ENCODE peak calls at places on chromosomes 16 and 17, in seven cellular contexts. L is stimulated activated CD4-positive, alpha-beta T cell treated with anti-CD3 and anti-CD28 coated beads, Interleukin-4, amount 100 ng/mL, for 48 hours; W is T-helper 2 cell; G is BJ; V is GM23248; I is nephron progenitor cell; C is natural killer cell. J is an unnamed sample.

GRCh38 chr17:17408236-17408794 is 68.5 kb upstream of the MED9 start:
- DNase-seq in G (no peak), V (peak), L (no peak), W (no peak), C (no peak), I (no peak), J (no peak)

GRCh38 chr17:40329981-40330794 is 21.2 kb downstream of the RARA start:
- DNase-seq in I (no peak), L (no peak), G (no peak), C (peak), W (no peak), V (peak), J (no peak)

GRCh38 chr16:22400899-22401298 is 26.5 kb upstream of the CDR2 start:
- DNase-seq in L (no peak), V (no peak), G (no peak), I (no peak), C (no peak), W (no peak), J (no peak)

GRCh38 chr16:57166951-57167350 is 18.9 kb downstream of the PSME3IP1 start:
- DNase-seq in C (no peak), V (peak), L (no peak), I (no peak), G (no peak), W (no peak), J (no peak)

GRCh38 chr17:80101946-80102706 is 745 bp downstream of the GAA start:
- DNase-seq in V (peak), W (no peak), I (peak), L (no peak), G (no peak), C (no peak), J (peak)

GRCh38 chr17:36183001-36183810 is 6.8 kb upstream of the TBC1D3B start:
- DNase-seq in G (no peak), V (peak), W (no peak), L (no peak), C (peak), I (peak), J (peak)

GRCh38 chr16:72815348-72816318 is 232.3 kb downstream of the ZFHX3 start:
- DNase-seq in C (no peak), I (no peak), L (no peak), W (no peak), G (no peak), V (no peak), J (no peak)

GRCh38 chr17:67016039-67016762 is 28.2 kb upstream of the CACNG1 start:
- DNase-seq in L (no peak), W (no peak), C (no peak), G (no peak), V (no peak), I (no peak), J (no peak)

GRCh38 chr17:31541559-31541958 is 150.1 kb downstream of the RAB11FIP4 start:
- DNase-seq in G (no peak), W (no peak), V (peak), C (no peak), I (no peak), L (no peak), J (no peak)

GRCh38 chr16:14335297-14335696 is 264.2 kb downstream of the MRTFB start:
- DNase-seq in I (no peak), C (no peak), G (no peak), L (no peak), V (peak), W (no peak), J (no peak)

GRCh38 chr16:58661199-58661830 is 23.3 kb downstream of the SLC38A7 start:
- DNase-seq in L (no peak), W (no peak), G (peak), C (no peak), I (peak), V (peak), J (peak)

GRCh38 chr16:85554114-85554790 is 58.9 kb upstream of the GSE1 start:
- DNase-seq in C (peak), W (peak), V (peak), L (peak), G (peak), I (no peak), J (peak)

GRCh38 chr17:76131692-76132573 is 9.1 kb downstream of the FOXJ1 start:
- DNase-seq in G (no peak), L (no peak), W (no peak), C (no peak), V (no peak), I (no peak), J (no peak)

GRCh38 chr16:10827691-10828341 is 9.2 kb upstream of the TVP23A start:
- DNase-seq in G (peak), V (peak), C (no peak), I (no peak), W (no peak), L (no peak), J (peak)

GRCh38 chr17:57534863-57535651 is 210.0 kb downstream of the CCDC182 start:
- DNase-seq in C (no peak), G (no peak), V (no peak), L (no peak), W (no peak), I (no peak), J (no peak)

GRCh38 chr17:73203135-73203787 is 10.4 kb downstream of the COG1 start:
- DNase-seq in W (no peak), G (no peak), I (no peak), V (no peak), L (no peak), C (no peak), J (no peak)

GRCh38 chr16:57133911-57134310 is 41.5 kb downstream of the CPNE2 start:
- DNase-seq in L (no peak), W (no peak), V (no peak), I (no peak), C (no peak), G (no peak), J (no peak)

GRCh38 chr16:49601541-49601940 is 227.9 kb downstream of the C16orf78 start:
- DNase-seq in W (no peak), I (no peak), G (no peak), V (no peak), L (no peak), C (no peak), J (no peak)

GRCh38 chr17:4881761-4882555 is 17.4 kb upstream of the C17orf107 start:
- DNase-seq in W (peak), I (peak), L (peak), G (no peak), C (peak), V (peak), J (peak)

GRCh38 chr16:7391694-7392093 is 59.0 kb downstream of the RBFOX1 start:
- DNase-seq in L (no peak), G (no peak), I (no peak), W (no peak), C (no peak), V (no peak), J (no peak)

GRCh38 chr16:66539628-66540469 is 10.1 kb downstream of the TK2 start:
- DNase-seq in L (no peak), W (no peak), C (no peak), G (no peak), I (no peak), V (no peak), J (no peak)

GRCh38 chr16:51426276-51426675 is 275.2 kb upstream of the SALL1 start:
- DNase-seq in W (no peak), V (no peak), G (no peak), C (no peak), L (no peak), I (no peak), J (no peak)